ENCODE peak calls at places on chromosome 17, in seven cellular contexts. I, U, Z, F, P, M and Y are unnamed samples. For H3K4me1, the result is how much of the 10 kb centered on the place peaks cover.

GRCh38 chr17:59859444-59860025 is 33.2 kb downstream of the TUBD1 start:
- DNase-seq in I (no peak), Z (no peak), M (peak), P (no peak), F (peak), U (no peak), Y (peak)

GRCh38 chr17:17180741-17181525 is 25.2 kb downstream of the PLD6 start:
- DNase-seq in U (no peak), F (no peak), Z (no peak), M (no peak), I (no peak), P (no peak), Y (no peak)

GRCh38 chr17:47694018-47694817 is at the start of gene TBKBP1:
- DNase-seq in Z (no peak), P (no peak), M (peak), U (peak), F (peak), I (peak), Y (peak)

GRCh38 chr17:79135011-79135410 is 60.4 kb downstream of the ENGASE start:
- DNase-seq in M (no peak), I (no peak), F (no peak), Z (no peak), U (no peak), P (no peak), Y (no peak)

GRCh38 chr17:2911755-2912111 is 115.5 kb downstream of the RAP1GAP2 start:
- DNase-seq in Z (no peak), F (no peak), U (no peak), M (no peak), I (no peak), P (no peak), Y (no peak)

GRCh38 chr17:71633391-71633849 is 487.4 kb upstream of the SOX9 start:
- DNase-seq in F (peak), I (peak), Z (peak), U (no peak), M (peak), P (peak), Y (no peak)

GRCh38 chr17:44353656-44354331 is 8.7 kb downstream of the GRN start:
- DNase-seq in U (no peak), M (no peak), F (no peak), P (no peak), Z (no peak), I (peak), Y (peak)

GRCh38 chr17:52170963-52171572 is 12.6 kb upstream of the CA10 start:
- DNase-seq in P (no peak), Z (peak), M (no peak), I (peak), U (peak), F (no peak), Y (peak)

GRCh38 chr17:1976000-1976682 is 49.0 kb downstream of the RTN4RL1 start:
- DNase-seq in Z (no peak), U (no peak), F (no peak), M (no peak), I (no peak), P (no peak), Y (no peak)

GRCh38 chr17:73156887-73157870 is 7.6 kb upstream of the SSTR2 start:
- DNase-seq in U (no peak), P (no peak), F (no peak), I (no peak), M (no peak), Z (no peak), Y (peak)

GRCh38 chr17:29640413-29640812 is 17.7 kb upstream of the CORO6 start:
- DNase-seq in P (no peak), M (peak), Z (no peak), F (peak), U (no peak), I (no peak), Y (no peak)

GRCh38 chr17:27793168-27793905 is 7.0 kb downstream of the NOS2 start:
- DNase-seq in M (no peak), Z (peak), I (peak), U (no peak), P (no peak), F (no peak), Y (peak)

GRCh38 chr17:67829331-67829730 is 4.0 kb downstream of the BPTF start:
- DNase-seq in I (no peak), U (no peak), M (no peak), F (no peak), Z (peak), P (no peak), Y (no peak)

GRCh38 chr17:17815062-17815406 is 21.8 kb downstream of the SREBF1 start:
- DNase-seq in F (no peak), Z (no peak), U (no peak), I (no peak), P (no peak), M (no peak), Y (no peak)

GRCh38 chr17:21287703-21288449 is 3.4 kb downstream of the MAP2K3 start:
- DNase-seq in U (peak), P (peak), I (peak), Z (peak), M (peak), F (peak), Y (no peak)

DNA sequence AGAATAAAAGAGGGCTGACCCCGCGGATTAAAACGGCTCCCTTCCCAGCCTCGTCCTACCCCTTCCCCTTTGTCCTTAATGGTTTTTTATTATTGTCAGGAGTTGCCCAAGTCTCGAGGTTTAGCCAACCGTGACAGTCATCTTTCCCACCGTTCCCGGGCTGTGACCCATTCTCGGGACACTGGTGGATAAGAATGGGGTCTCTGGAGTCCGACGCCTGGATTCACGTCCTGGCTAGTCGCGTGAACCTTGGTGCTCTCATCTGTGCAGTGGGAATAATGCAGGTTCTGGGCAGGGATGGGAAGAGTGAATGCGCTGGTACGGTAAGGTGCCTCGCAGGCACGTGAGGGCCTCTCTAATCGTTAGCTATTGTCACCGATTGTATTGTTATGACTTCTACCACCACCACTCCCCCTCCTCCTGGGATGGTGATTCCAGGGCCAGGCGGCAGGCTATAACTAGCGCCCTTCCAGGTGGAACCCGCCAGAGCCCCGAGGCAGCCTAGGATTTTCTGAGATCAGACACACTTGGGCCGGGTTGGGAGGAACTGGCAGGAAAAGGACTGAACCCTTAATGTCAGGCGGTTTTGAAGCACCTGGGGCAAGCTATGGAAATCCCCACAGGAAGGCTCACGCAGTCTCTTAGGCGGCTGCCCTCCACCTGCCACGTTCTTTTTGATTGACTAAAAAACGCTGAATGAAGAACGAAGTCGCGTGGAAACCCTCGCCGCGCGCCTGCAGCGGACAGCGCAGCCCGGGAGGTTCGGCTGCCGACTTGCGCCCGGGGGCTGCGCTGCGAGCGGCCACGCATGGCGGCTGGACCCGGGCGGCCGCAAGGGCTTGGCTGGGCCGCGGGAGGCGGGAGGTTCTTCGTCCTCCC is 2.7 kb downstream of the HS3ST3B1 start:
- DNase-seq in M (no peak), P (no peak), Z (no peak), U (no peak), F (peak), I (no peak), Y (peak)
- H3K4me1 ChIP-seq in M (under half), P (under half), Z (under half), U (half or more), F (under half), I (under half), Y (under half)

GRCh38 chr17:57676543-57676942 is 68.6 kb downstream of the CCDC182 start:
- DNase-seq in Z (no peak), M (no peak), P (no peak), U (no peak), I (no peak), F (no peak), Y (no peak)

GRCh38 chr17:57675988-57676387 is 69.1 kb downstream of the CCDC182 start:
- DNase-seq in Z (no peak), F (no peak), P (no peak), U (no peak), I (no peak), M (no peak), Y (no peak)

GRCh38 chr17:57672971-57673370 is 72.1 kb downstream of the CCDC182 start:
- DNase-seq in U (no peak), I (no peak), Z (peak), P (no peak), F (no peak), M (no peak), Y (no peak)

GRCh38 chr17:57675427-57675826 is 69.7 kb downstream of the CCDC182 start:
- DNase-seq in F (no peak), Z (no peak), P (no peak), I (no peak), U (no peak), M (no peak), Y (no peak)

GRCh38 chr17:57674894-57675293 is 70.2 kb downstream of the CCDC182 start:
- DNase-seq in U (no peak), I (no peak), M (no peak), Z (no peak), P (no peak), F (no peak), Y (no peak)
- H3K4me3 ChIP-seq in U (no peak), I (no peak), M (no peak), Z (no peak), P (no peak), F (no peak), Y (no peak)

DNA sequence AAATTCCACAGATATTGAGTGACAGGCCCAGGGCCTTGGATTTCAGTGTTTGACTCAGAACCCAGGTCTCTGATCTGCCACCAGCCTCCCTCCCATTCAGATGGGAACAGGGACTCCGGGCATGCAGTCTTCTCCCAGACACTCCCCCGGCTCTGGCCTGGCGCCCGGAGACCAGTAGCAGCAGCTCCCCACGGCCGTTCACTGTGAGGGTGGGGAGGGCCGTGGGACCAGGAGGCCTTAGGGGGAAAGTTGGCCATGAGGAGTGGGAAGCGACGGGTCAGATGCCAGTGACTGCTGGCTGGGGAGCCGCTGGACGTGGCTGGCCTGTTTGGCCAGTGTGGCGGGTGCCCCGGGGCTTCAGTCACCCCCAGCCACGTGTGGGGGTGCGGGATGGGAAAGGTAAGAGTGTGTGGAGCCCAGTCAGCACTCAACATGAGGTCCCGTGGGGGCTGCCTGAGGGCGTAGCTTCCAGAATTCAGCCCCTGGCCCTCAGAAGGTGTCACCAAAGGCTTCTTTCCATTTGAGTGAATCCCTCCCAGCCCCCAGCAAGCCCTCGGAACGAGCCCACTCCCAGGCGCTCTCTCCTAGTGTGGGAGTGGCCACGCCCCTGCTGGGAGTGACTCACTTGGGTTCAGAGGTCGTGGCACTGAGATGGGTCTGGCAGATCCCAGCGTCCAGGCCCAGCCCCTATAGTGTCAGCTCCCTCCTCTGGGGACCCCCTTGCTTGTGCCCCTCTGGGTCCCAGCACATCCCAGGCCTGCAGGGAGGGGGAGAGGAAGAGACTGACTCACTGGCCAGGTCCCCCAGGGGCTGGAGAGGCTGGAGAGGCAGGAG is 309.4 kb downstream of the SEC14L1 start:
- DNase-seq in U (peak), F (peak), I (peak), M (peak), Z (peak), P (no peak), Y (peak)
- H3K27ac ChIP-seq in U (peak), F (peak), I (peak), M (peak), Z (peak), P (peak), Y (peak)

DNA sequence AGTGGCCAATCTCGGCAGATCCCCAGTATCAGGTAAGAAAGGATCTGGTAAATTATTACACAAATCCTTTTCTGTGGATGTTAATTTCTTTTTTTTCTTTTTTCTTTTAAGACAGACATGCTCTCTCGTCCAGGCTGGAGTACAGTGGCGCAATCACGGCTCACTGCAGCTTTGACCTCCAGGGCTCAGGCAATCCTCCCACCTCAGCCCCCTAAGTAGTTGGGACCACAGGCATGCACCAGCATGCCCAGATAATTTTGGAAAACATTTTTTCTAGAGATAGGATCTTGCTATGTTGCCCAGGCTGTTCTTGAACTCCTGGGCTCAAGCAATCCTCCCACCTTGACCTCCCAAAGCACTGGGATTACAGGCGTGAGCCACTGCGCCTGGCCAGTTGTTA is 54.0 kb downstream of the GAS7 start:
- DNase-seq in F (no peak), M (no peak), P (no peak), I (no peak), Z (no peak), U (no peak), Y (no peak)
- H3K4me1 ChIP-seq in F (under half), M (under half), P (under half), I (under half), Z (under half), U (under half), Y (under half)

DNA sequence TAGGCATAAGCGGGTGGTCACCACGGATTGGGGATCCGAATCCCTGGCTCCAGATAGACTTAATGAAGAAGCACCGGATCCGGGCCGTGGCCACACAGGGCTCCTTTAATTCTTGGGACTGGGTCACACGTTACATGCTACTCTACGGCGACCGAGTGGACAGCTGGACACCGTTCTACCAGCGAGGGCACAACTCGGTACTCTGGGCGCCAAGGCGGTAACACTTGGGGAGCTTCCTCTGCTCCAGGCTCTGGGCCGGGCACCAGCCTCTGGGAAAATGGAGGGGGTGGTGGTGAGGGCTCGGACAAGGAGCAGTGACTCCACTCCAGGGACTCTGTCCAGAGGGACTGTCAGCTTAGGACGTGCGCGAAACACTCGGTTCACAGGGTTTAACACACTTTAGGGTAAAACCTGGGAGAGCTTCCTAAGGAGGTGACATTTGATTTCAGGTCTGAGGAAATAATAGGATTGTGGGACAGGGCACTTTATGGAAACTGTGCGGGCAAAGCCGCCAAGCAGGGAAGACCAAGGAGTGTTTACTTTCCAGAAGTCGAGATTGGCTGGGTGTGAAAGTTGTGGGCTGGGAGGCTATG is 1.8 kb downstream of the CNTNAP1 start:
- DNase-seq in I (no peak), M (no peak), Z (no peak), U (no peak), F (no peak), P (no peak), Y (no peak)
- H3K4me3 ChIP-seq in I (no peak), M (peak), Z (no peak), U (no peak), F (peak), P (no peak), Y (no peak)

DNA sequence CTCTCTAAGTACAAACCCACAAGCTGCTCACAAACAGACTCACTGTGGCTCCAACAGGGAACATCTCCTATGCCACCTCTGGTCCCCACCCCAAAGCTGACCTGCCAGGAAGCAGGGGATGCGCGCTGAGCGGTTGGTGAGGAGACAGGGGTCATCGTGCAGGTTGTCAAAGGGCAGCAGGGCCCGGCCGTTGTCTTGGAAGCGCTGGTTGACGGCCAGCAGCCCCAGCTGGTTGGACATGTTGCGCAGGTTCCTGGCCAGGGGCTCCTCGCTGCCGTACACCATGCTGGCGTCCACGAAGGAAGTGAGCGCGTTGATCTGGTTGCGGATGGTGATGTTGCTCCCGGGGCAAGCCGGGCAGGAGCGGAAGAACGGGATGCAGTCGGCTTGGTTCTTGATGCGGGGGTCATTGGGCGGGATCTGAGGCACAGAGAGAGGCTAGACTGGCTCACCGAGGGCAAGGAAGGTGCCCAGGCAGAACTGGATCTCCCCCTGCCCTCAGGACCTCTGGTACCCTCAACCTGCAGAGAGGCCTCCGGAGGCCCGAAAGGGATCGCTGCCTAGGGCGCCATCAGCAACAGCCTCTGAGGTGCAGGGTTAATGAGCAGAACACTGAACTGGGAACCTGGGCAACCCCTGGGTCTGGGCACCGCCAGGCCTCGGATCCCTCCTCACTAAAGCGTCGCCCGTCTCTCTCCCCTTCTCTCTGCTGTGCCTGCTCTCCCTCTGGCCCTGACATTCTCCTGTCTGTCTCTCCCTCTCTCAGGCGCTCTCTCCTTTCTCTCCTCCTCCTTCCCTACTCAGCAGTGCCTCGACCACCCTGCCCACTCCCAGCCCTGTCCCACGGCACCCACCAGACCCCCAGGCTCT is 2.8 kb downstream of the MPO start:
- DNase-seq in F (no peak), I (no peak), M (no peak), U (no peak), P (no peak), Z (no peak), Y (no peak)
- H3K27ac ChIP-seq in F (no peak), I (no peak), M (no peak), U (no peak), P (no peak), Z (no peak), Y (no peak)

DNA sequence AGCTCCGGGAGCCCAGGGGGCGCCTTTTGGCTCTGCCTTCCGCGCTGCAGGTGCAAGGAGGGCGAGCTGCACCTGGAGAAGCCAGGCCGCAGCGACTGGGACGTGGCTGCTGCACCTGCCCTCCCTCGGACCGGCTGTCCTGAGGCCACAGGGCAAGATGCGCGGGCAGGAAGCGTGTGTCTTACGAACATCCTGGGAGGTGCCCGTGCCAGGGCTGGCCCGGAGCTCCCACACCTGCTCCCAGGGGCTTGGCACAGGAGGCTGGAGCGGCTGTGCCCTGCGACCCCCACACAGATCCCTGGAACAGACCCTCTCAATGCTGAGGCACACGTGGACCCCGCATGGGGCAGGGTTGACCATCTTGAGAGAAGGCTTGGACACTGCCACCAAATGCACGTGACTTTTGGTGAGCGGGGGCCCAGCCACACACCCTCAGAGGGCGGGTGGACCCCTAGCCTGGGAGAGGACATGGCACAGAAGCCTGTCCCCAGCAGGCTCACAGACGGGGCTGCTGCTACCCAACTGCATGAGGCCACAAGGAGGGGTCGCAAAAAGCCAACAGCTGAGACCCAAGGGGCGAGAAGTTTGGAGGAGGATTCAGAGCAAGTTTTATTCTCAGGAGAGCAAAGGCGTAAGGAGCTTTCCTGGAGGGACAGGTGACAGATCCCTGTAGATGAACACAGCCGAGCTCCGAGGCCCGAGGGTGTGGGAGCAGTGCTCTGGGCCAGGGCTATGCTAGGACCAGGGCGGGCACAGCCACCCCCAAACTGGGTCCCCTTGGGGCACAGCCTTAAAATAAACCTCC is 11.4 kb downstream of the NDUFAF8 start:
- DNase-seq in I (no peak), U (no peak), M (no peak), P (no peak), F (no peak), Z (no peak), Y (no peak)
- H3K4me1 ChIP-seq in I (under half), U (under half), M (under half), P (under half), F (under half), Z (under half), Y (under half)